ENCODE peak calls at places on chromosome 12, in six cellular contexts. One of them, this sample, is unnamed.

GRCh38 chr12:33634544-33634943 is 194.9 kb upstream of the SYT10 start:
- DNase-seq in GM10248: no peak
- DNase-seq in GM13977: no peak
- DNase-seq in RWPE1: no peak
- DNase-seq in stomach: no peak
- DNase-seq in progenitor cell of endocrine pancreas: no peak
- DNase-seq in this sample: no peak

GRCh38 chr12:8950702-8951478 is 1.4 kb upstream of the M6PR start:
- DNase-seq in GM10248: no peak
- DNase-seq in GM13977: peak; percentile 23
- DNase-seq in RWPE1: no peak
- DNase-seq in stomach: no peak
- DNase-seq in progenitor cell of endocrine pancreas: no peak
- DNase-seq in this sample: no peak

GRCh38 chr12:29816869-29817730 is 33.4 kb upstream of the TMTC1 start:
- DNase-seq in GM10248: no peak
- DNase-seq in GM13977: no peak
- DNase-seq in RWPE1: no peak
- DNase-seq in stomach: no peak
- DNase-seq in progenitor cell of endocrine pancreas: no peak
- DNase-seq in this sample: no peak

GRCh38 chr12:34397591-34398365 is 375.5 kb downstream of the ALG10 start:
- DNase-seq in GM10248: peak; percentile 1
- DNase-seq in GM13977: peak; percentile 1
- DNase-seq in RWPE1: no peak
- DNase-seq in stomach: peak; percentile 17
- DNase-seq in progenitor cell of endocrine pancreas: peak; percentile 6
- DNase-seq in this sample: peak; percentile 7

GRCh38 chr12:68675098-68675842 is 11.5 kb upstream of the NUP107 start:
- DNase-seq in GM10248: no peak
- DNase-seq in GM13977: no peak
- DNase-seq in RWPE1: no peak
- DNase-seq in stomach: peak; percentile 48
- DNase-seq in progenitor cell of endocrine pancreas: no peak
- DNase-seq in this sample: peak; percentile 76

GRCh38 chr12:109218996-109219395 is 90.1 kb downstream of the FOXN4 start:
- DNase-seq in GM10248: no peak
- DNase-seq in GM13977: no peak
- DNase-seq in RWPE1: no peak
- DNase-seq in stomach: no peak
- DNase-seq in progenitor cell of endocrine pancreas: no peak
- DNase-seq in this sample: no peak

GRCh38 chr12:115078988-115079387 is 395.0 kb upstream of the TBX3 start:
- DNase-seq in GM10248: no peak
- DNase-seq in GM13977: no peak
- DNase-seq in RWPE1: no peak
- DNase-seq in stomach: no peak
- DNase-seq in progenitor cell of endocrine pancreas: no peak
- DNase-seq in this sample: no peak

GRCh38 chr12:111444706-111445310 is 39.1 kb downstream of the SH2B3 start:
- DNase-seq in GM10248: peak; percentile 91
- DNase-seq in GM13977: peak; percentile 89
- DNase-seq in RWPE1: no peak
- DNase-seq in stomach: peak; percentile 59
- DNase-seq in progenitor cell of endocrine pancreas: no peak
- DNase-seq in this sample: peak; percentile 86

GRCh38 chr12:39144613-39145061 is 239.2 kb upstream of the CPNE8 start:
- DNase-seq in GM10248: no peak
- DNase-seq in GM13977: no peak
- DNase-seq in RWPE1: no peak
- DNase-seq in stomach: no peak
- DNase-seq in progenitor cell of endocrine pancreas: no peak
- DNase-seq in this sample: no peak

GRCh38 chr12:2273288-2273687 is 220.5 kb downstream of the CACNA1C start:
- DNase-seq in GM10248: no peak
- DNase-seq in GM13977: no peak
- DNase-seq in RWPE1: no peak
- DNase-seq in stomach: no peak
- DNase-seq in progenitor cell of endocrine pancreas: no peak
- DNase-seq in this sample: no peak
- TF ChIP-seq CTCF in GM10248: no peak
- TF ChIP-seq CTCF in GM13977: no peak
- TF ChIP-seq CTCF in RWPE1: no peak
- TF ChIP-seq CTCF in stomach: no peak
- TF ChIP-seq CTCF in progenitor cell of endocrine pancreas: no peak
- TF ChIP-seq CTCF in this sample: no peak

GRCh38 chr12:11929714-11930113 is 141.0 kb upstream of the BCL2L14 start:
- DNase-seq in GM10248: no peak
- DNase-seq in GM13977: no peak
- DNase-seq in RWPE1: no peak
- DNase-seq in stomach: no peak
- DNase-seq in progenitor cell of endocrine pancreas: no peak
- DNase-seq in this sample: no peak
- TF ChIP-seq CTCF in GM10248: no peak
- TF ChIP-seq CTCF in GM13977: no peak
- TF ChIP-seq CTCF in RWPE1: no peak
- TF ChIP-seq CTCF in stomach: no peak
- TF ChIP-seq CTCF in progenitor cell of endocrine pancreas: no peak
- TF ChIP-seq CTCF in this sample: no peak

DNA sequence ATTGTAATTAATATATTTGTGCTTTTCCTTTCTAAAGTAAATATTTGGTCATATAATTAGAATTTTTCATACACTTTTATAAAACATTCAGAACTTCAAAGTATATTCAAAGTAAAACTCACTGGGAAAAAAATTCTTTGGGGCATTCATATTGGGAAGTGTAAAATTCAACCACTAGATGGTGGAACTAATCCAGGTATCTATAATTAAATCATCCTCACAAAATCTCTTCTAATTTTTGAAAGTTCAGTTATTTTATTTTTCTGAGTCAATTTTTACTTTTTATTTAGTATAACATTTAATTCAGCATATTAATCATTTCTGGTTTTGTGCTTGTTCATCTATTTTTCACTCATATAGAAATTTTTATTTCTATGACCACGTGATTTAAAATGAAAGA is 81.0 kb downstream of the NTS start:
- DNase-seq in GM10248: no peak
- DNase-seq in GM13977: no peak
- DNase-seq in RWPE1: peak; percentile 14
- DNase-seq in stomach: no peak
- DNase-seq in progenitor cell of endocrine pancreas: no peak
- DNase-seq in this sample: no peak
- TF ChIP-seq CTCF in GM10248: no peak
- TF ChIP-seq CTCF in GM13977: no peak
- TF ChIP-seq CTCF in RWPE1: peak; percentile 30
- TF ChIP-seq CTCF in stomach: no peak
- TF ChIP-seq CTCF in progenitor cell of endocrine pancreas: peak; percentile 34
- TF ChIP-seq CTCF in this sample: no peak

DNA sequence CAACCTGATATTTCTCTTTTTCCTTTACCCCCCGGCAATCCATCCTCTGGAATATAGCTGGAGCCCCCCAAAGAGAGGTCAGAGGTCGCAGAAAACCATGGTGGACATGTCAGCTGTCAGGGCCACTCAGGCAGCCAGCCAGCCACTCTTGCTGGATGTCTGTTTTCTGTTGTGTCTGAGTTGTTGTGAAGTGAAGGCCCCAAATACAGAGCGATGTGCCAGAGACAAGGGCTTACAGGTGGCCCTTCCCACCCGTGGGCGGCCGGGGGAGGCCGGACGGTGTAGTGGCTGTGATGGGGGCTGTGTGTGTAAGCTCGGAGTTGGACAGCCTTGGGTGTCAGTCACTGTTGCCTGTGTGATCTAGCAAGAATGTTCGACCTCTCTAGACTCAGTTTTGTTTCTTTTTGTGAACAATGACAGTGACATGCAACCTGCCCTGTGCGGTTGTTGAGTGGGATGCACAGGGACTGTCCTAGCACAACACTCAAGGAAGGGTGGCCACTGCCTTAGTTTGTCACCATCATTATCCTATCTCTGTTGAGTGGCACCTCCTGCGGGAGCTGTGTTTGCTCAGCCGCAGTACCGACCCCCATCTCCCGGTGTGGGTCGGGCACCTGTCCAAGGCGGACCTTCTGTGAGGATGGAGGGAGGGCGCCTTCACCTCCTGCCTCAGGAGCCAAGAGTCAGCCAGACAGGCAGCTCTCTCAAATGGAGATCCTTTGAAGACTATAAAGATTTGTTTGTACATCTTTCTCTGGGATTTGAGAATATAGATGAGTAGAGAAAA is 141.9 kb downstream of the TSPAN9 start:
- DNase-seq in GM10248: no peak
- DNase-seq in GM13977: no peak
- DNase-seq in RWPE1: no peak
- DNase-seq in stomach: no peak
- DNase-seq in progenitor cell of endocrine pancreas: no peak
- DNase-seq in this sample: no peak
- TF ChIP-seq CTCF in GM10248: no peak
- TF ChIP-seq CTCF in GM13977: no peak
- TF ChIP-seq CTCF in RWPE1: no peak
- TF ChIP-seq CTCF in stomach: no peak
- TF ChIP-seq CTCF in progenitor cell of endocrine pancreas: no peak
- TF ChIP-seq CTCF in this sample: no peak

GRCh38 chr12:3483089-3483488 is 7.9 kb upstream of the PRMT8 start:
- DNase-seq in GM10248: no peak
- DNase-seq in GM13977: no peak
- DNase-seq in RWPE1: no peak
- DNase-seq in stomach: no peak
- DNase-seq in progenitor cell of endocrine pancreas: no peak
- DNase-seq in this sample: no peak
- TF ChIP-seq CTCF in GM10248: no peak
- TF ChIP-seq CTCF in GM13977: no peak
- TF ChIP-seq CTCF in RWPE1: no peak
- TF ChIP-seq CTCF in stomach: no peak
- TF ChIP-seq CTCF in progenitor cell of endocrine pancreas: no peak
- TF ChIP-seq CTCF in this sample: no peak

GRCh38 chr12:6961695-6962284 is 8.7 kb downstream of the PHB2 start:
- DNase-seq in GM10248: peak; percentile 62
- DNase-seq in GM13977: peak; percentile 68
- DNase-seq in RWPE1: peak; percentile 39
- DNase-seq in stomach: peak; percentile 75
- DNase-seq in progenitor cell of endocrine pancreas: peak; percentile 74
- DNase-seq in this sample: peak; percentile 81
- TF ChIP-seq CTCF in GM10248: peak; percentile 47
- TF ChIP-seq CTCF in GM13977: peak; percentile 31
- TF ChIP-seq CTCF in RWPE1: peak; percentile 8
- TF ChIP-seq CTCF in stomach: peak; percentile 45
- TF ChIP-seq CTCF in progenitor cell of endocrine pancreas: peak; percentile 69
- TF ChIP-seq CTCF in this sample: peak; percentile 38

GRCh38 chr12:130029151-130029550 is 125.3 kb upstream of the TMEM132D start:
- DNase-seq in GM10248: no peak
- DNase-seq in GM13977: no peak
- DNase-seq in RWPE1: no peak
- DNase-seq in stomach: no peak
- DNase-seq in progenitor cell of endocrine pancreas: no peak
- DNase-seq in this sample: no peak

GRCh38 chr12:130031041-130031440 is 127.2 kb upstream of the TMEM132D start:
- DNase-seq in GM10248: no peak
- DNase-seq in GM13977: no peak
- DNase-seq in RWPE1: no peak
- DNase-seq in stomach: no peak
- DNase-seq in progenitor cell of endocrine pancreas: no peak
- DNase-seq in this sample: no peak

GRCh38 chr12:130027798-130028197 is 124.0 kb upstream of the TMEM132D start:
- DNase-seq in GM10248: no peak
- DNase-seq in GM13977: no peak
- DNase-seq in RWPE1: no peak
- DNase-seq in stomach: no peak
- DNase-seq in progenitor cell of endocrine pancreas: no peak
- DNase-seq in this sample: no peak

GRCh38 chr12:130031571-130032189 is 127.9 kb upstream of the TMEM132D start:
- DNase-seq in GM10248: peak; percentile 65
- DNase-seq in GM13977: peak; percentile 77
- DNase-seq in RWPE1: peak; percentile 55
- DNase-seq in stomach: peak; percentile 56
- DNase-seq in progenitor cell of endocrine pancreas: peak; percentile 60
- DNase-seq in this sample: peak; percentile 74

GRCh38 chr12:130026608-130027176 is 122.9 kb upstream of the TMEM132D start:
- DNase-seq in GM10248: no peak
- DNase-seq in GM13977: peak; percentile 62
- DNase-seq in RWPE1: peak; percentile 34
- DNase-seq in stomach: peak; percentile 35
- DNase-seq in progenitor cell of endocrine pancreas: peak; percentile 37
- DNase-seq in this sample: peak; percentile 70
- TF ChIP-seq CTCF in GM10248: peak; percentile 69
- TF ChIP-seq CTCF in GM13977: peak; percentile 63
- TF ChIP-seq CTCF in RWPE1: peak; percentile 35
- TF ChIP-seq CTCF in stomach: no peak
- TF ChIP-seq CTCF in progenitor cell of endocrine pancreas: peak; percentile 82
- TF ChIP-seq CTCF in this sample: peak; percentile 40

GRCh38 chr12:113818833-113819232 is 147.3 kb downstream of the RBM19 start:
- DNase-seq in GM10248: no peak
- DNase-seq in GM13977: no peak
- DNase-seq in RWPE1: no peak
- DNase-seq in stomach: no peak
- DNase-seq in progenitor cell of endocrine pancreas: peak; percentile 16
- DNase-seq in this sample: no peak
- TF ChIP-seq CTCF in GM10248: no peak
- TF ChIP-seq CTCF in GM13977: peak; percentile 21
- TF ChIP-seq CTCF in RWPE1: no peak
- TF ChIP-seq CTCF in stomach: no peak
- TF ChIP-seq CTCF in progenitor cell of endocrine pancreas: peak; percentile 66
- TF ChIP-seq CTCF in this sample: no peak

DNA sequence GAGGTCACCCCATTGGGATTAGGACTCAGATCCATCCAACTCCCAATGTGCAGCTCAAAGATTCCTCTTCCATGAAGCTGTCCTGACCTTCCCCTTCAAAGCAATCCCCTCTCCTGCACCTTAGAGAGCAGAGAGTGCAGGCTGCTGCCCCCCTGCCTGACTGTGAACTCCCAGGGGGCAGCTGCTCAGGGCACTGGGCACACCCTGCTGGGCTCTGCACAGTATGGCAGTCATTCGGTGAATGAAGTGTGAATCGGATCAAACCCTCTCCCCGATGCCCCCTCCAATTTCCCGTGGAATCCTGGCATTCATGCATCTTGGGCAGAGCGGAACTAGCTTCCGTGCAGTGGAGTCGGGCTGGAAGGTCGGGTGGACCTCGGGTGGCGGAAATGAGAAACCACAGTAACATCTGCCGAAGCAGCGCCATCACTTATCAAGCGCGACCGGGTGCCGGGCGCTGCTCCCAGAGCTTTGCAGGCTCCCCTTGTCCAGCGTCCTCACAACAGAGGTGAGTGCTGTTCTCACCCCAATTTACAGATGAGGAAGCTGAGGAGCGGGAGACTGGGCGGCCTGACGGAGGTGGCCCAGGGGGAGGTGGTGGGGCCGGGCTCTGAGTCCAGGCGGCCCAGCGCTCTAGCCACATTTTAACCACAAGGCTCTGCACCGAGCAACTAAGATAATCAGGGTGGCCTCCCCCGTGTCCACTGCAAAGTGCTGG is 14.7 kb downstream of the GALNT9 start:
- DNase-seq in GM10248: no peak
- DNase-seq in GM13977: no peak
- DNase-seq in RWPE1: no peak
- DNase-seq in stomach: no peak
- DNase-seq in progenitor cell of endocrine pancreas: no peak
- DNase-seq in this sample: no peak
- TF ChIP-seq CTCF in GM10248: no peak
- TF ChIP-seq CTCF in GM13977: no peak
- TF ChIP-seq CTCF in RWPE1: no peak
- TF ChIP-seq CTCF in stomach: no peak
- TF ChIP-seq CTCF in progenitor cell of endocrine pancreas: no peak
- TF ChIP-seq CTCF in this sample: no peak